ENCODE peak calls at places on chromosomes 13 and 19, in five cellular contexts. S is hepatocyte, Z is H9, H is IMR-90, G is astrocyte. L is an unnamed sample.

GRCh38 chr13:98390086-98390697 is 186.7 kb downstream of the STK24 start:
- DNase-seq in S (no peak), Z (no peak), H (peak; percentile 20), G (peak; percentile 16), L (no peak)

GRCh38 chr13:43285891-43286602 is 262.7 kb downstream of the DNAJC15 start:
- DNase-seq in S (no peak), Z (no peak), H (peak; percentile 68), G (peak; percentile 76), L (no peak)

GRCh38 chr19:49807174-49807830 is 5.8 kb downstream of the FUZ start:
- DNase-seq in S (no peak), Z (no peak), H (no peak), G (no peak), L (peak; percentile 68)

GRCh38 chr13:51221674-51222509 is at the start of gene FAM124A:
- DNase-seq in S (peak; percentile 80), Z (no peak), H (peak; percentile 4), G (no peak), L (peak; percentile 97)

GRCh38 chr19:10228925-10229324 is 2.2 kb downstream of the S1PR2 start:
- DNase-seq in S (peak; percentile 48), Z (peak; percentile 66), H (peak; percentile 41), G (no peak), L (no peak)

GRCh38 chr13:60957816-60958215 is 457.8 kb downstream of the PCDH20 start:
- DNase-seq in S (no peak), Z (no peak), H (no peak), G (no peak), L (no peak)

GRCh38 chr13:114257014-114257413 is 22.3 kb downstream of the CDC16 start:
- DNase-seq in S (no peak), Z (peak; percentile 56), H (no peak), G (no peak), L (no peak)

GRCh38 chr13:73934215-73934623 is 200.0 kb downstream of the KLF12 start:
- DNase-seq in S (no peak), Z (no peak), H (peak; percentile 43), G (peak; percentile 30), L (no peak)

GRCh38 chr13:80214521-80214941 is 126.4 kb downstream of the SPRY2 start:
- DNase-seq in S (peak; percentile 11), Z (no peak), H (peak; percentile 59), G (peak; percentile 47), L (no peak)

GRCh38 chr13:42728507-42729180 is 52.7 kb upstream of the FAM216B start:
- DNase-seq in S (no peak), Z (no peak), H (no peak), G (no peak), L (no peak)

GRCh38 chr19:12784394-12784870 is 6.9 kb upstream of the JUNB start:
- DNase-seq in S (no peak), Z (no peak), H (peak; percentile 46), G (no peak), L (peak; percentile 91)

GRCh38 chr13:19959141-19959830 is 759 bp downstream of the ZMYM2 start:
- DNase-seq in S (peak; percentile 71), Z (peak; percentile 60), H (peak; percentile 39), G (peak; percentile 20), L (peak; percentile 90)

GRCh38 chr19:32717496-32717895 is 2.1 kb upstream of the TDRD12 start:
- DNase-seq in S (no peak), Z (no peak), H (no peak), G (no peak), L (no peak)

GRCh38 chr19:38949580-38950367 is 19.0 kb downstream of the MRPS12 start:
- DNase-seq in S (peak; percentile 92), Z (peak; percentile 99), H (peak; percentile 25), G (peak; percentile 62), L (peak; percentile 91)

GRCh38 chr19:58084596-58085347 is 13.3 kb downstream of the ZSCAN18 start:
- DNase-seq in S (no peak), Z (no peak), H (no peak), G (no peak), L (peak; percentile 69)

GRCh38 chr19:5947435-5947834 is 30.5 kb downstream of the RANBP3 start:
- DNase-seq in S (peak; percentile 48), Z (no peak), H (peak; percentile 67), G (peak; percentile 27), L (peak; percentile 92)

GRCh38 chr13:70366720-70367119 is 258.5 kb upstream of the KLHL1 start:
- DNase-seq in S (no peak), Z (no peak), H (no peak), G (no peak), L (no peak)

GRCh38 chr13:110062777-110063442 is 244.0 kb downstream of the COL4A1 start:
- DNase-seq in S (no peak), Z (no peak), H (no peak), G (no peak), L (no peak)

GRCh38 chr19:12113121-12113520 is 27.0 kb downstream of the ZNF20 start:
- DNase-seq in S (no peak), Z (no peak), H (no peak), G (no peak), L (no peak)

GRCh38 chr13:93496985-93497673 is 270.5 kb downstream of the GPC6 start:
- DNase-seq in S (peak; percentile 40), Z (no peak), H (no peak), G (no peak), L (no peak)

GRCh38 chr19:533485-534058 is 2.0 kb downstream of the CDC34 start:
- DNase-seq in S (no peak), Z (no peak), H (no peak), G (no peak), L (no peak)

GRCh38 chr19:531753-532571 is at the start of gene CDC34:
- DNase-seq in S (no peak), Z (no peak), H (no peak), G (no peak), L (peak; percentile 97)

GRCh38 chr19:532578-533484 is 1.3 kb downstream of the CDC34 start:
- DNase-seq in S (peak; percentile 83), Z (peak; percentile 73), H (peak; percentile 64), G (peak; percentile 39), L (peak; percentile 99)

GRCh38 chr19:530133-531008 is 1.2 kb upstream of the CDC34 start:
- DNase-seq in S (no peak), Z (no peak), H (no peak), G (no peak), L (no peak)

DNA sequence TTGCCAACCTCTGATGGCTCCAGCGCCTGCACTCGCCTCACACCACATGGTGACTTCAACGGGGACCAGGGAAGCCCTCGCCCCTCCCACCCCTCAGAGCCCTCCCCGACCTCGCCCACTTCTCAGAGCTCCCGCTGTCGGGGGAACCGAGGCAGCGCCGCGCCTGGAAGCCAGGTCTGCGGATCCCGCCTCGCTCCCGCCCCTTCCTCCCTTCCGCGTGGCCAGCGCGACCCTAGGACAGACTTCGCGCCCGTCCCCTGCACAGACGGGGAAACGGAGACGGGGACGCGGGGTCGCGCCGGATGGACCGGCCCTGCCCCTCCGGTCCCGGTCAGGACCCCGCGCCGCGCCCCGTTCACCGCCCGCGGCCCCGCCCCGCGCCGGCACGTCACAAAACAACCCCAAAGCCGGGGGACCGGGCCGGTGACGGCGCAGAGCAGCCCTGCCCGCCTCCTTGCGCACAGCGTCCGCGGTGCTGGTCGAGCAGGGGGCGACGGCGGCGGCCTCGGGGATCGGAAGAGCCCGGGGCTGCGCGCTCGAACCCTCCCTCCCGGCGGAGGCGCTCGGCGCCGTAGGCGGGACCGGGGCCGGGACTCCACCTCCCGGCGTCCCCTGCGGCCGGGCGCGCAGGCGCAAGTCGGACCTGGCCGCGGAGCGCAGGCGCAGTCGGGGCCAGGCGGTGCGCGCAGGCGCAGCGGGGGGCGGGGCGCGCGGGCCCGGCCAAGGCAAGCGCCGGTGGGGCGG is 379 bp upstream of the CDC34 start:
- DNase-seq in S (peak; percentile 94), Z (peak; percentile 89), H (peak; percentile 76), G (peak; percentile 47), L (peak; percentile 100)
- TF ChIP-seq CTCF in S (no peak), Z (no peak), H (peak; percentile 8), G (no peak), L (no peak)

GRCh38 chr13:107843281-107843680 is 372.1 kb downstream of the LIG4 start:
- DNase-seq in S (no peak), Z (no peak), H (no peak), G (no peak), L (no peak)

GRCh38 chr13:107845911-107846310 is 369.4 kb downstream of the LIG4 start:
- DNase-seq in S (no peak), Z (no peak), H (no peak), G (no peak), L (no peak)

GRCh38 chr13:107851670-107852460 is 363.5 kb downstream of the LIG4 start:
- DNase-seq in S (no peak), Z (no peak), H (peak; percentile 51), G (no peak), L (no peak)

GRCh38 chr13:107846642-107847041 is 368.7 kb downstream of the LIG4 start:
- DNase-seq in S (no peak), Z (no peak), H (no peak), G (no peak), L (no peak)

DNA sequence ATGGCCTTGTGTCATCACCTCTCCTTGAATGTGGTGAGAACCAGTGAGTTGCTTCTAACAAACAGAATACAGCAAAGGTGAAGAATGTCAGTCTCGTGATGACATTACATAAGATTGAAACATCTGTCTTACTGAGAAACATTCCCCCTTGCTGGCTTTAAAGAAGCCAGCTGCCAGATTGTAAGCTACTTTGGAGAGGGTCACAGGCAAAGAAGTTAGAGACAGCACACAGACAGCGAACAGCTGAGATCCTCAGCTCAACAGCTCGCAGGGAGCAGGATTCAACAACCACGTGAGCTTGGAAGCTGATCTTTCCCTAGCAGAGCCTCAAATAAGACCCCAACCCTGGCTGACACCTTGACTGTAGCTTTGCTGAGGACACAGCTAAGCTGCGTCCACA is 367.9 kb downstream of the LIG4 start:
- DNase-seq in S (no peak), Z (peak; percentile 33), H (peak; percentile 53), G (no peak), L (no peak)
- H2AFZ ChIP-seq in S (no peak overlapping the region), Z (no peak overlapping the region), H (peak overlapping the region; percentile 52), G (no peak overlapping the region), L (no peak overlapping the region)

DNA sequence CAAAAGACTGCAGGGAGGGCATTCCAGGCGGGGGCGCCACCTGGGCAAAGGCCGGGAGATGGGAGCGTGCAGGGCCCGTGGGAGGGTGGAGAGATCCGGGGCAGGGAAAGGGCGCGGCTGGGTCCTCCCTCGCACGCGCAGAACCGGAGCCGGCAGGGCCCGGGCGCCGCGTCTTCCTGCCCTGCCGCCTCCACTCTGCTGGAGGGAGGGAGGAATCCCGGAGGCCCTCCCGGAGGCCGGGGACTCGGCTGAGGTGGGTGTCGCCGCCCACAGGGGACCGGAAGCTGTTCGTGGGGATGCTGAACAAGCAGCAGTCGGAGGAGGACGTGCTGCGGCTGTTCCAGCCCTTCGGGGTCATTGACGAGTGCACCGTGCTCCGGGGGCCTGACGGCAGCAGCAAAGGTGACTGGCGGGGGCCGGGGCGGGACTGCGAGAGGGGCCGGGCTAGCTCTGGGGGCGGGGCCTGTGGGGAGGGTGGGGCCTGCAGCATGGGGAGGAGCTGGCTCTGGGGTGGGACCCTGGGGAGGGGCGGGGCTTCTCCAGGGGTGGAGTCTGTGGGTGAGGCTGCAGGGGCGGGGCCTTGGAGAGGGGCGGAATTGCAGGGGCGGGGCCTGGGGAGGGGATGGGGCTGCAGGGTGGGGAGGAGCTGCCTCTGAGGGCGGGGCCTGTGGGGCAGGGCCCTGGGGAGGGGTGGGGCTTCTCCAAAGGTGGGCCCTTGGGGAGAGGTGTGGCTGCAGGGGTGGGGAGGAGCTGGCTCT is 51.3 kb downstream of the CELF5 start:
- DNase-seq in S (peak; percentile 93), Z (peak; percentile 96), H (peak; percentile 60), G (peak; percentile 8), L (peak; percentile 98)
- TF ChIP-seq CTCF in S (no peak), Z (peak; percentile 95), H (no peak), G (no peak), L (no peak)

DNA sequence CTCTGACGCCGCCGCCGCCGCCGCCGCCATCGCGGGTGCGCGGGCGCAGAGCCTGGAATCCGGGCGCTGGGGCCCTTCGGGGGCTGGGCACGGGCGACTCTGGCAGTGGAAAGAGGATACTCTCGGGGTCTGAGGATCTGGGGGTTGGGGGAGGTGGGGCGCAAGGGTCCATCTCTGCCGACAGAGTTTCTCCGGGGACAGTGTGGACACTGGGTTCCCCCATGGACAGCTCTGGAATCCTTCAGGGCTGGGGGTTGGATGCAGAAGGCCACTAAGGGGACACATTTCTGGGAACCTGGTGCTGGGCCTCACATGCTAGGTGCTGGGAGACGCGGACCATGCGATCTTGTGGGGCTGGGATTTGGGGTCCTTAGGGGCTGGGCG is 2.3 kb downstream of the TGFBR3L start:
- DNase-seq in S (no peak), Z (no peak), H (no peak), G (no peak), L (no peak)
- H2AFZ ChIP-seq in S (peak overlapping the region; percentile 63), Z (no peak overlapping the region), H (peak overlapping the region; percentile 90), G (no peak overlapping the region), L (peak overlapping the region; percentile 15)